ENCODE peak calls at places on chromosomes 13 and 19, in five cellular contexts. One of them, this sample, is unnamed.

GRCh38 chr19:14073925-14074838 is 1.6 kb downstream of the MISP3 start:
- DNase-seq in CD8-positive, alpha-beta T cell: peak; percentile 11
- DNase-seq in CD4-positive, alpha-beta T cell: no peak
- DNase-seq in brain microvascular endothelial cell: no peak
- DNase-seq in foreskin keratinocyte: peak; percentile 38
- DNase-seq in this sample: peak; percentile 62

GRCh38 chr19:33396701-33397535 is 23.4 kb downstream of the CEBPG start:
- DNase-seq in brain microvascular endothelial cell: no peak
- DNase-seq in foreskin keratinocyte: no peak
- DNase-seq in CD8-positive, alpha-beta T cell: no peak
- DNase-seq in CD4-positive, alpha-beta T cell: no peak
- DNase-seq in this sample: no peak

GRCh38 chr19:4444765-4445741 is 12.5 kb downstream of the UBXN6 start:
- DNase-seq in CD4-positive, alpha-beta T cell: no peak
- DNase-seq in foreskin keratinocyte: no peak
- DNase-seq in CD8-positive, alpha-beta T cell: no peak
- DNase-seq in brain microvascular endothelial cell: no peak
- DNase-seq in this sample: no peak

GRCh38 chr13:112962396-112962795 is 6.6 kb upstream of the MCF2L start:
- DNase-seq in brain microvascular endothelial cell: no peak
- DNase-seq in foreskin keratinocyte: no peak
- DNase-seq in CD4-positive, alpha-beta T cell: no peak
- DNase-seq in CD8-positive, alpha-beta T cell: no peak
- DNase-seq in this sample: no peak

GRCh38 chr13:91504216-91504615 is 105.8 kb downstream of the GPC5 start:
- DNase-seq in brain microvascular endothelial cell: no peak
- DNase-seq in CD8-positive, alpha-beta T cell: no peak
- DNase-seq in CD4-positive, alpha-beta T cell: no peak
- DNase-seq in foreskin keratinocyte: no peak
- DNase-seq in this sample: no peak

GRCh38 chr13:91347996-91348905 is 764 bp downstream of the MIR17HG start:
- DNase-seq in CD4-positive, alpha-beta T cell: peak; percentile 47
- DNase-seq in brain microvascular endothelial cell: no peak
- DNase-seq in foreskin keratinocyte: no peak
- DNase-seq in CD8-positive, alpha-beta T cell: peak; percentile 46
- DNase-seq in this sample: peak; percentile 15

GRCh38 chr13:62278271-62278670 is 862.6 kb upstream of the PCDH20 start:
- DNase-seq in brain microvascular endothelial cell: no peak
- DNase-seq in CD8-positive, alpha-beta T cell: no peak
- DNase-seq in CD4-positive, alpha-beta T cell: no peak
- DNase-seq in foreskin keratinocyte: no peak
- DNase-seq in this sample: no peak

GRCh38 chr13:48954086-48954485 is 21.6 kb upstream of the FNDC3A start:
- DNase-seq in brain microvascular endothelial cell: peak; percentile 43
- DNase-seq in CD4-positive, alpha-beta T cell: no peak
- DNase-seq in foreskin keratinocyte: no peak
- DNase-seq in CD8-positive, alpha-beta T cell: no peak
- DNase-seq in this sample: peak; percentile 11

GRCh38 chr19:22327321-22327720 is 41.1 kb downstream of the ZNF729 start:
- DNase-seq in CD8-positive, alpha-beta T cell: no peak
- DNase-seq in brain microvascular endothelial cell: no peak
- DNase-seq in CD4-positive, alpha-beta T cell: no peak
- DNase-seq in foreskin keratinocyte: no peak
- DNase-seq in this sample: no peak

GRCh38 chr19:8397291-8397690 is 7.1 kb downstream of the RAB11B start:
- DNase-seq in foreskin keratinocyte: no peak
- DNase-seq in CD8-positive, alpha-beta T cell: no peak
- DNase-seq in CD4-positive, alpha-beta T cell: no peak
- DNase-seq in brain microvascular endothelial cell: no peak
- DNase-seq in this sample: peak; percentile 22

GRCh38 chr19:29871143-29871542 is 59.4 kb downstream of the CCNE1 start:
- DNase-seq in CD4-positive, alpha-beta T cell: no peak
- DNase-seq in foreskin keratinocyte: no peak
- DNase-seq in brain microvascular endothelial cell: no peak
- DNase-seq in CD8-positive, alpha-beta T cell: no peak
- DNase-seq in this sample: no peak

GRCh38 chr13:47076536-47076935 is 179.7 kb upstream of the HTR2A start:
- DNase-seq in CD4-positive, alpha-beta T cell: no peak
- DNase-seq in foreskin keratinocyte: no peak
- DNase-seq in CD8-positive, alpha-beta T cell: no peak
- DNase-seq in brain microvascular endothelial cell: no peak
- DNase-seq in this sample: no peak

GRCh38 chr19:4913996-4914735 is 4.9 kb downstream of the UHRF1 start:
- DNase-seq in brain microvascular endothelial cell: no peak
- DNase-seq in CD8-positive, alpha-beta T cell: no peak
- DNase-seq in foreskin keratinocyte: no peak
- DNase-seq in CD4-positive, alpha-beta T cell: no peak
- DNase-seq in this sample: no peak

GRCh38 chr13:71144883-71145282 is 722.1 kb downstream of the DACH1 start:
- DNase-seq in CD4-positive, alpha-beta T cell: no peak
- DNase-seq in foreskin keratinocyte: no peak
- DNase-seq in brain microvascular endothelial cell: no peak
- DNase-seq in CD8-positive, alpha-beta T cell: no peak
- DNase-seq in this sample: no peak

GRCh38 chr19:35030257-35031071 is at the start of gene SCN1B:
- DNase-seq in CD8-positive, alpha-beta T cell: peak; percentile 56
- DNase-seq in CD4-positive, alpha-beta T cell: peak; percentile 53
- DNase-seq in foreskin keratinocyte: no peak
- DNase-seq in brain microvascular endothelial cell: peak; percentile 46
- DNase-seq in this sample: peak; percentile 77

DNA sequence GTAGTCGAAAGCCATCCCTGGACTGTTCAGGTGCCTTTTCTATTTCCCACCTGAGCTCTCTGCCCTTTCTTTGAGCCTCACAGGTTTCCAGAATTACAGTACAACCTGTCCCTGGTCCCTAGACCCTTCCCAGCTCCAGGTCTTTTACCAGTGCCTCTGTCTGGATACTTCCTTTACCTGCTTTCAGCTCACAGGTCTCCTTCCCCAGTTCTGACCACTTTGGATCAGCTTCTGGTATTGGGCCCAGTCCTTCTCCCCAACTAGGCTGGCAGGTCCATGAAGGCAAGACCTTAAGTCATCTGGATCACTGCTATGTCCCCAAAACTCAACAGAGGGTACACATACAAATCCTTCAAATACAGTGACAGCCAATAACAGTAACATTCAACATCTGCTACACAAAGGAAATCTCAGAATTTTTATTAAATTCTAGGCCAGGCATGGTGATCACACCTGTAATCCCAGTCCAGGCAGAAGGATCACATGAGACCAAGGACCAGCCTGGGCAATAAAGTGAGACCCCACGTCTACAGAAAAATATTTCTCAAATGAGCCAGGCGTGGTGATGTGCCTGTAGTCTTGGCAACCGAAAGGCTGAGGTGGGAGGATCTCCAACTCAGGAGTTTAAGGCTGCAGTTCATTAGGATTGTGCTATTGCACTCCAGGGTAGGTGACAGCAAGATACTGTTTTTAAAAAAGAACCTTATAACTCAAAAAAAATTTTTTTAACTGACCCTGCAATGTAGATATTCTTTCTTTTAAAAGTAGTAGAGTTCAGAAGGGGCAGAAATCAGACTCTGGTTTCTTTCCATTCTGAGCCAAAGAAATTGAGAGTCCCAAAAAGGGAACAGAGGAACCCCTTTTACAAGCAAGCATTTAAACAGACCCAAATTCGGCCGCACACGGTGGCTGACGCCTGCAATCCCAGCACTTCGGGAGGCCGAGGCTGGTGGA is 1.3 kb downstream of the RPS16 start:
- DNase-seq in CD8-positive, alpha-beta T cell: no peak
- DNase-seq in brain microvascular endothelial cell: no peak
- DNase-seq in foreskin keratinocyte: no peak
- DNase-seq in CD4-positive, alpha-beta T cell: no peak
- DNase-seq in this sample: no peak
- H3K27ac ChIP-seq in CD8-positive, alpha-beta T cell: peak overlapping the region; percentile 92
- H3K27ac ChIP-seq in brain microvascular endothelial cell: peak overlapping the region; percentile 99
- H3K27ac ChIP-seq in foreskin keratinocyte: peak overlapping the region; percentile 85
- H3K27ac ChIP-seq in CD4-positive, alpha-beta T cell: peak overlapping the region; percentile 79
- H3K27ac ChIP-seq in this sample: peak overlapping the region; percentile 90

DNA sequence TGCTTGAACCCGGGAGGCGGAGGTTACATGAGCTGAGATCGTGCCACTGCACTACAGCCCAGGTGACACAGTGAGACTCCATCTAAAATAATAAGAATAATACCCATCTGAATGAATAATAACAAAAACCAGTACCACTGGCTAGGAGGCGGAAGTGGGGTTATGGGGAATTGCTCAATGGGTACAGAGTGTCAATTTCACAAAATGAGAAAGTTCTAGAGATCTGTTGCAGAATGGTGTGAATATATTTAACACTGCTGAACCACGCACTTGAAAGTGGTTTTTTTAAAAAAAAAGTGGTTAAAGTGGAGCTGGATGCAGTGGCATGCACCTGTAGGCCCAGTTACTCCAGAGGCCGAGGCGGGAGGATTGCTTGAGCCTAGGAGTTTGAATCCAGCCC is 18.5 kb downstream of the KLF2 start:
- DNase-seq in CD8-positive, alpha-beta T cell: no peak
- DNase-seq in foreskin keratinocyte: no peak
- DNase-seq in CD4-positive, alpha-beta T cell: no peak
- DNase-seq in brain microvascular endothelial cell: no peak
- DNase-seq in this sample: no peak
- TF ChIP-seq CTCF in CD8-positive, alpha-beta T cell: no peak
- TF ChIP-seq CTCF in foreskin keratinocyte: no peak
- TF ChIP-seq CTCF in CD4-positive, alpha-beta T cell: no peak
- TF ChIP-seq CTCF in brain microvascular endothelial cell: no peak
- TF ChIP-seq CTCF in this sample: no peak

GRCh38 chr19:43741075-43741840 is 13.5 kb downstream of the SMG9 start:
- DNase-seq in foreskin keratinocyte: no peak
- DNase-seq in CD4-positive, alpha-beta T cell: no peak
- DNase-seq in CD8-positive, alpha-beta T cell: no peak
- DNase-seq in brain microvascular endothelial cell: no peak
- DNase-seq in this sample: no peak

GRCh38 chr19:43739836-43740235 is 14.9 kb downstream of the SMG9 start:
- DNase-seq in CD4-positive, alpha-beta T cell: no peak
- DNase-seq in foreskin keratinocyte: peak; percentile 42
- DNase-seq in brain microvascular endothelial cell: no peak
- DNase-seq in CD8-positive, alpha-beta T cell: no peak
- DNase-seq in this sample: peak; percentile 66

GRCh38 chr19:43735957-43736356 is 18.8 kb downstream of the SMG9 start:
- DNase-seq in brain microvascular endothelial cell: peak; percentile 38
- DNase-seq in CD8-positive, alpha-beta T cell: no peak
- DNase-seq in CD4-positive, alpha-beta T cell: no peak
- DNase-seq in foreskin keratinocyte: no peak
- DNase-seq in this sample: no peak

GRCh38 chr19:43739419-43739818 is 15.3 kb downstream of the SMG9 start:
- DNase-seq in CD4-positive, alpha-beta T cell: no peak
- DNase-seq in CD8-positive, alpha-beta T cell: no peak
- DNase-seq in brain microvascular endothelial cell: no peak
- DNase-seq in foreskin keratinocyte: no peak
- DNase-seq in this sample: no peak

GRCh38 chr19:43738780-43739211 is 16.0 kb downstream of the SMG9 start:
- DNase-seq in brain microvascular endothelial cell: no peak
- DNase-seq in foreskin keratinocyte: no peak
- DNase-seq in CD8-positive, alpha-beta T cell: no peak
- DNase-seq in CD4-positive, alpha-beta T cell: no peak
- DNase-seq in this sample: no peak
- H3K27ac ChIP-seq in brain microvascular endothelial cell: no peak overlapping the region
- H3K27ac ChIP-seq in foreskin keratinocyte: peak overlapping the region; percentile 84
- H3K27ac ChIP-seq in CD8-positive, alpha-beta T cell: no peak overlapping the region
- H3K27ac ChIP-seq in CD4-positive, alpha-beta T cell: no peak overlapping the region
- H3K27ac ChIP-seq in this sample: peak overlapping the region; percentile 73

DNA sequence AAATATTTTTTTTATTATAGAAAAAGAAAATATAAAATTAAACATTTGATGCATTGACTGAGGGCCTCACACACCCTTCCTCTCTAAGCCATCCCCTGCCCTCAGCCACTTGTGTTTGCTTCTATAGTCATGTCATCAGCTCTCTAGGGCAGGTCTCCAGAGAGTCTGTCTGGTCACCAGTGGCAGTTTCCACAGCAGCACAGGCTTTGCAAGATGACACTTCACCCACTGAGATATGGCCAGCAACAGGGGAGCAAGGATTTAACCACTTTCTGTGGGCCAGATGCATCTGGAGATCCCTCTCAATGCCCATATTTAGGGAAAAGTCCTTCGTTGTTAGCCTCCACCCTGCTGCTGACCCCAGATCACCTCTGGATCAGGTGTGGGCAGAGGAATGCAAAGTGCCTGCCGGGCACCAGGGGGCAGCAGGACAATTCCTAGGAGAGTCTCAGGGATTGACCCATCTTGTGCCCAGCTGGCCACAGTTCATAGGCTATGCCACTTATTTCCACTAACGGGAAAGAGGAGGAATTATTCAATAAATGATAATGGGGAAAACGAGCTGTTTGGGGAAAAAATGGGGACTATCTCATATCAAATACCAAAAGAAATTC is 4.8 kb downstream of the ABCC4 start:
- DNase-seq in brain microvascular endothelial cell: no peak
- DNase-seq in foreskin keratinocyte: no peak
- DNase-seq in CD8-positive, alpha-beta T cell: peak; percentile 16
- DNase-seq in CD4-positive, alpha-beta T cell: no peak
- DNase-seq in this sample: peak; percentile 46
- TF ChIP-seq CTCF in brain microvascular endothelial cell: peak; percentile 76
- TF ChIP-seq CTCF in foreskin keratinocyte: peak; percentile 61
- TF ChIP-seq CTCF in CD8-positive, alpha-beta T cell: peak; percentile 21
- TF ChIP-seq CTCF in CD4-positive, alpha-beta T cell: peak; percentile 53
- TF ChIP-seq CTCF in this sample: peak; percentile 53

DNA sequence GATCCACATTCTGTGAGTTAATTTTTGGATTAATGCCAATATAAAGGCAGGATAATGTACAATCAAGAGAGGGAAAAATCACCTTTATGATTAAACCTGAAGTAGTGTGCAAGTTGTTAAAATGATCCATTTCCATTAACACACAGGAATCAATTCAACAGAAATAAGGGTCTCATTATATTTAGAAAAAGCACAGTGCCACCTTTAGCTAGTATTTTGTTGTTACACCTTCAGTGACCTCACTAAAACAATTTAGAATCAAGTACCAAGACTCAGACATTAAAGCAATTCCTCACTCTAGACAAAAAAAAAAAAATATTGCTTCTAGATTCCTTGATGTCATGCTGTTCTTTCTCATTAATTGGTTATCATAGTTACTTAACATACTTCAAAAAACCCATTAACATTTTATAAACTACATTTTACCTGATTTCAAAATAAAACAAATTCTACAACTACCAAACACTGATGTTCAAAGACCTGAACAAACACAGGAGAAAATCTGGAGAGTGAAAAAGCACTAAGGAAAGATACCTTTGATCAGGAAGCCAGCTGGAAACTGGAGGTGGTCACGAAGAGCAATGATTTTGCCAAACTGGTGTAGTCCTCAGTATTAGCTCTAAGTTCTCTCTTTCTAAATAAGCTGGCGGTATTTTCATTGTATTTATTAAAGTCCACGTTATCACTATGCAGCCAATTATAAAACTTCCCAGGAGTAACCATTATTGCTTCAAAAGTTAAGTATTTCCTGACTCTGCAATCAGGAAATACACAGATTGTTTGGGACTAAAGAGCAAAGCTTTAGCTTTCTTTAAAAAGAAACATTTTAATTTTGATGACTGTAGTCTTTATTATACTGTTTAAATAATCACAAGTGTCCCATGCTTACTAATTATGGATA is 115.3 kb downstream of the TBC1D4 start:
- DNase-seq in CD8-positive, alpha-beta T cell: no peak
- DNase-seq in brain microvascular endothelial cell: no peak
- DNase-seq in foreskin keratinocyte: no peak
- DNase-seq in CD4-positive, alpha-beta T cell: no peak
- DNase-seq in this sample: no peak
- H3K27ac ChIP-seq in CD8-positive, alpha-beta T cell: no peak overlapping the region
- H3K27ac ChIP-seq in brain microvascular endothelial cell: peak overlapping the region; percentile 72
- H3K27ac ChIP-seq in foreskin keratinocyte: peak overlapping the region; percentile 67
- H3K27ac ChIP-seq in CD4-positive, alpha-beta T cell: no peak overlapping the region
- H3K27ac ChIP-seq in this sample: no peak overlapping the region